ENCODE peak calls at places on chromosomes 11 and 22, in ten cellular contexts. E is SK-N-DZ; F is posterior cingulate gyrus; M is RWPE1; D is stimulated activated CD8-positive, alpha-beta memory T cell treated with anti-CD3 and anti-CD28 coated beads, Interleukin-2, amount 100 ng/mL, for 1 hour; L is A549; W is NCI-H1694 treated with DMSO at 0.1 percent for 48 hours; J is GM04504; Q is AG04450; P is astrocyte of the cerebellum. G is an unnamed sample.

GRCh38 chr22:39176673-39177455 is 24.4 kb upstream of the CBX7 start:
- DNase-seq in L (no peak), J (no peak), F (no peak), M (no peak), Q (no peak), D (no peak), W (no peak), E (no peak), P (no peak), G (no peak)

GRCh38 chr22:46593211-46593676 is 26.9 kb upstream of the GRAMD4 start:
- DNase-seq in D (no peak), F (no peak), J (no peak), M (no peak), Q (no peak), W (no peak), P (no peak), E (no peak), L (no peak), G (no peak)

GRCh38 chr11:19576054-19576453 is 136.6 kb upstream of the NAV2 start:
- DNase-seq in P (no peak), J (no peak), W (no peak), Q (no peak), E (no peak), D (no peak), L (no peak), M (no peak), F (no peak), G (no peak)

GRCh38 chr11:4466168-4466891 is 16.1 kb upstream of the OR52K1 start:
- DNase-seq in P (no peak), D (no peak), W (no peak), E (no peak), J (no peak), F (no peak), Q (no peak), M (no peak), L (no peak), G (no peak)

GRCh38 chr11:43738600-43739409 is 58.3 kb downstream of the HSD17B12 start:
- DNase-seq in P (peak; percentile 63), F (no peak), E (peak; percentile 59), J (peak; percentile 47), L (no peak), M (peak; percentile 32), W (no peak), D (no peak), Q (peak; percentile 65), G (peak; percentile 77)

GRCh38 chr11:34603129-34604001 is 17.5 kb upstream of the EHF start:
- DNase-seq in J (no peak), Q (no peak), M (no peak), W (no peak), F (no peak), D (no peak), P (no peak), E (no peak), L (no peak), G (no peak)

GRCh38 chr11:79092791-79093313 is 348.0 kb downstream of the TENM4 start:
- DNase-seq in E (no peak), W (no peak), D (no peak), F (no peak), P (peak; percentile 95), L (no peak), Q (peak; percentile 99), J (peak; percentile 98), M (peak; percentile 94), G (peak; percentile 96)

GRCh38 chr11:66951927-66952337 is 6.3 kb downstream of the PC start:
- DNase-seq in M (no peak), L (no peak), J (no peak), Q (no peak), F (no peak), E (peak; percentile 87), D (no peak), W (peak; percentile 39), P (no peak), G (no peak)

GRCh38 chr22:30564045-30564765 is 10.3 kb downstream of the GAL3ST1 start:
- DNase-seq in L (no peak), J (no peak), W (no peak), E (no peak), P (no peak), F (no peak), M (no peak), Q (no peak), D (no peak), G (no peak)

GRCh38 chr11:31106326-31106725 is 263.2 kb downstream of the DCDC1 start:
- DNase-seq in Q (no peak), L (no peak), M (no peak), W (peak; percentile 83), E (no peak), D (no peak), J (no peak), P (no peak), F (no peak), G (no peak)

GRCh38 chr11:70468256-70469230 is 70.2 kb downstream of the CTTN start:
- DNase-seq in D (no peak), P (no peak), M (no peak), Q (no peak), E (no peak), L (no peak), J (no peak), F (no peak), W (no peak), G (no peak)

GRCh38 chr22:37569009-37569920 is 9.0 kb downstream of the CDC42EP1 start:
- DNase-seq in D (no peak), J (no peak), L (no peak), W (no peak), E (no peak), P (no peak), M (no peak), Q (no peak), F (peak; percentile 68), G (no peak)

GRCh38 chr11:28146123-28146751 is 38.0 kb downstream of the METTL15 start:
- DNase-seq in F (no peak), D (no peak), Q (peak; percentile 59), W (no peak), L (peak; percentile 60), J (peak; percentile 67), P (peak; percentile 85), E (no peak), M (peak; percentile 81), G (peak; percentile 51)

GRCh38 chr11:114063829-114064201 is 4.3 kb downstream of the ZBTB16 start:
- DNase-seq in W (no peak), M (no peak), F (no peak), D (no peak), L (no peak), P (no peak), J (no peak), Q (no peak), E (no peak), G (no peak)

GRCh38 chr11:64869571-64870175 is 8.7 kb downstream of the EHD1 start:
- DNase-seq in J (no peak), L (no peak), W (no peak), F (no peak), M (no peak), E (peak; percentile 77), D (no peak), Q (no peak), P (no peak), G (no peak)

GRCh38 chr11:47143322-47143721 is 33.4 kb downstream of the ARFGAP2 start:
- DNase-seq in D (no peak), F (no peak), P (no peak), W (peak; percentile 46), J (peak; percentile 91), L (no peak), M (peak; percentile 41), Q (peak; percentile 84), E (no peak), G (peak; percentile 70)

GRCh38 chr11:19819148-19819547 is 106.5 kb downstream of the NAV2 start:
- DNase-seq in F (no peak), P (no peak), M (no peak), E (no peak), W (no peak), L (no peak), D (no peak), J (no peak), Q (no peak), G (no peak)

GRCh38 chr11:47995318-47995717 is 15.0 kb downstream of the PTPRJ start:
- DNase-seq in J (no peak), W (no peak), L (no peak), Q (no peak), F (no peak), M (no peak), E (no peak), P (no peak), D (no peak), G (no peak)

GRCh38 chr11:77136074-77136473 is 8.0 kb downstream of the MYO7A start:
- DNase-seq in J (no peak), Q (no peak), D (no peak), L (no peak), E (no peak), W (no peak), P (no peak), M (peak; percentile 16), F (no peak), G (no peak)

GRCh38 chr11:20117291-20117690 is 43.0 kb downstream of the DBX1 start:
- DNase-seq in W (no peak), F (no peak), D (no peak), Q (no peak), E (no peak), L (no peak), P (no peak), M (no peak), J (no peak), G (no peak)

GRCh38 chr11:66845143-66845875 is 2.1 kb downstream of the RCE1 start:
- DNase-seq in M (no peak), Q (no peak), W (no peak), L (no peak), D (no peak), P (no peak), J (no peak), F (peak; percentile 20), E (no peak), G (no peak)

GRCh38 chr11:130513132-130513531 is 64.7 kb downstream of the ADAMTS15 start:
- DNase-seq in E (no peak), L (no peak), P (no peak), Q (no peak), D (no peak), W (peak; percentile 50), M (no peak), J (peak; percentile 60), F (no peak), G (no peak)

GRCh38 chr22:29095459-29095858 is 22.6 kb downstream of the KREMEN1 start:
- DNase-seq in P (no peak), L (no peak), F (no peak), D (no peak), J (no peak), E (no peak), W (no peak), Q (no peak), M (no peak), G (no peak)

GRCh38 chr22:31556627-31557203 is 60.4 kb downstream of the SFI1 start:
- DNase-seq in M (peak; percentile 13), L (peak; percentile 18), W (peak; percentile 18), E (peak; percentile 29), D (no peak), P (peak; percentile 18), Q (peak; percentile 8), F (no peak), J (peak; percentile 14), G (peak; percentile 4)

GRCh38 chr22:30906946-30907345 is 61.6 kb downstream of the MORC2 start:
- DNase-seq in M (no peak), F (no peak), Q (no peak), J (no peak), P (no peak), W (no peak), E (no peak), D (no peak), L (no peak), G (no peak)

GRCh38 chr11:35725880-35726279 is 63.3 kb downstream of the TRIM44 start:
- DNase-seq in P (peak; percentile 68), L (no peak), D (no peak), F (no peak), J (peak; percentile 12), E (no peak), Q (peak; percentile 66), M (peak; percentile 37), W (no peak), G (no peak)

GRCh38 chr11:78039919-78040671 is 17.0 kb upstream of the KCTD14 start:
- DNase-seq in M (peak; percentile 65), W (peak; percentile 2), L (peak; percentile 64), F (no peak), Q (peak; percentile 54), D (no peak), P (no peak), E (no peak), J (peak; percentile 61), G (peak; percentile 54)

GRCh38 chr11:128544625-128545024 is 42.7 kb downstream of the ETS1 start:
- DNase-seq in W (no peak), Q (peak; percentile 55), M (no peak), F (no peak), P (no peak), J (no peak), E (no peak), D (no peak), L (no peak), G (no peak)

G was measured in AG09319.